ENCODE peak calls at places on chromosomes 13 and 19, in six cellular contexts. One of them, this sample, is unnamed.

GRCh38 chr13:110157718-110158117 is 149.2 kb downstream of the COL4A1 start:
- DNase-seq in NCI-H1417: no peak
- DNase-seq in cardiac muscle cell: no peak
- DNase-seq in glutamatergic neuron: no peak
- DNase-seq in OCI-LY7: no peak
- DNase-seq in AG04450: no peak
- DNase-seq in this sample: no peak

GRCh38 chr19:49403404-49404187 is 15.5 kb downstream of the KASH5 start:
- DNase-seq in NCI-H1417: peak
- DNase-seq in cardiac muscle cell: peak
- DNase-seq in glutamatergic neuron: peak
- DNase-seq in OCI-LY7: peak
- DNase-seq in AG04450: no peak
- DNase-seq in this sample: no peak

GRCh38 chr13:40994581-40995230 is 24.4 kb downstream of the ELF1 start:
- DNase-seq in NCI-H1417: no peak
- DNase-seq in cardiac muscle cell: no peak
- DNase-seq in glutamatergic neuron: no peak
- DNase-seq in OCI-LY7: no peak
- DNase-seq in AG04450: no peak
- DNase-seq in this sample: no peak

GRCh38 chr19:47310323-47310722 is 662 bp downstream of the C5AR1 start:
- DNase-seq in NCI-H1417: no peak
- DNase-seq in cardiac muscle cell: no peak
- DNase-seq in glutamatergic neuron: no peak
- DNase-seq in OCI-LY7: no peak
- DNase-seq in AG04450: no peak
- DNase-seq in this sample: no peak

GRCh38 chr19:17385878-17386611 is 8.0 kb downstream of the CCDC194 start:
- DNase-seq in NCI-H1417: peak
- DNase-seq in cardiac muscle cell: peak
- DNase-seq in glutamatergic neuron: peak
- DNase-seq in OCI-LY7: peak
- DNase-seq in AG04450: no peak
- DNase-seq in this sample: peak

GRCh38 chr19:7004313-7004931 is 16.8 kb downstream of the MBD3L2B start:
- DNase-seq in NCI-H1417: no peak
- DNase-seq in cardiac muscle cell: peak
- DNase-seq in glutamatergic neuron: no peak
- DNase-seq in OCI-LY7: no peak
- DNase-seq in AG04450: no peak
- DNase-seq in this sample: peak

GRCh38 chr13:91112878-91113277 is 234.6 kb upstream of the MIR17HG start:
- DNase-seq in NCI-H1417: no peak
- DNase-seq in cardiac muscle cell: no peak
- DNase-seq in glutamatergic neuron: no peak
- DNase-seq in OCI-LY7: no peak
- DNase-seq in AG04450: no peak
- DNase-seq in this sample: no peak

GRCh38 chr13:98482476-98483444 is 94.1 kb downstream of the STK24 start:
- DNase-seq in NCI-H1417: no peak
- DNase-seq in cardiac muscle cell: peak
- DNase-seq in glutamatergic neuron: no peak
- DNase-seq in OCI-LY7: peak
- DNase-seq in AG04450: no peak
- DNase-seq in this sample: no peak

GRCh38 chr13:52851153-52851962 is 2.9 kb upstream of the PCDH8 start:
- DNase-seq in NCI-H1417: peak
- DNase-seq in cardiac muscle cell: peak
- DNase-seq in glutamatergic neuron: peak
- DNase-seq in OCI-LY7: no peak
- DNase-seq in AG04450: no peak
- DNase-seq in this sample: no peak

GRCh38 chr13:66981912-66982311 is 248.2 kb downstream of the PCDH9 start:
- DNase-seq in NCI-H1417: no peak
- DNase-seq in cardiac muscle cell: no peak
- DNase-seq in glutamatergic neuron: no peak
- DNase-seq in OCI-LY7: no peak
- DNase-seq in AG04450: no peak
- DNase-seq in this sample: no peak

GRCh38 chr13:51643882-51644281 is 59.6 kb downstream of the WDFY2 start:
- DNase-seq in NCI-H1417: no peak
- DNase-seq in cardiac muscle cell: no peak
- DNase-seq in glutamatergic neuron: no peak
- DNase-seq in OCI-LY7: no peak
- DNase-seq in AG04450: peak
- DNase-seq in this sample: peak

GRCh38 chr13:42524487-42525034 is 49.4 kb upstream of the TNFSF11 start:
- DNase-seq in NCI-H1417: no peak
- DNase-seq in cardiac muscle cell: no peak
- DNase-seq in glutamatergic neuron: no peak
- DNase-seq in OCI-LY7: no peak
- DNase-seq in AG04450: no peak
- DNase-seq in this sample: no peak

GRCh38 chr13:99968521-99969367 is 2.8 kb downstream of the ZIC5 start:
- DNase-seq in NCI-H1417: peak
- DNase-seq in cardiac muscle cell: peak
- DNase-seq in glutamatergic neuron: no peak
- DNase-seq in OCI-LY7: no peak
- DNase-seq in AG04450: no peak
- DNase-seq in this sample: no peak

GRCh38 chr13:112892759-112893569 is 76.0 kb upstream of the MCF2L start:
- DNase-seq in NCI-H1417: peak
- DNase-seq in cardiac muscle cell: no peak
- DNase-seq in glutamatergic neuron: peak
- DNase-seq in OCI-LY7: no peak
- DNase-seq in AG04450: no peak
- DNase-seq in this sample: peak

GRCh38 chr13:41428155-41428554 is 29.2 kb upstream of the RGCC start:
- DNase-seq in NCI-H1417: no peak
- DNase-seq in cardiac muscle cell: no peak
- DNase-seq in glutamatergic neuron: no peak
- DNase-seq in OCI-LY7: no peak
- DNase-seq in AG04450: no peak
- DNase-seq in this sample: no peak

GRCh38 chr13:98239156-98240076 is 62.3 kb upstream of the RNF113B start:
- DNase-seq in NCI-H1417: peak
- DNase-seq in cardiac muscle cell: no peak
- DNase-seq in glutamatergic neuron: peak
- DNase-seq in OCI-LY7: no peak
- DNase-seq in AG04450: no peak
- DNase-seq in this sample: no peak

GRCh38 chr13:29369060-29369743 is 226.3 kb downstream of the SLC7A1 start:
- DNase-seq in NCI-H1417: peak
- DNase-seq in cardiac muscle cell: peak
- DNase-seq in glutamatergic neuron: no peak
- DNase-seq in OCI-LY7: peak
- DNase-seq in AG04450: no peak
- DNase-seq in this sample: peak

GRCh38 chr13:74210693-74211393 is 76.6 kb upstream of the KLF12 start:
- DNase-seq in NCI-H1417: peak
- DNase-seq in cardiac muscle cell: peak
- DNase-seq in glutamatergic neuron: peak
- DNase-seq in OCI-LY7: no peak
- DNase-seq in AG04450: peak
- DNase-seq in this sample: no peak

GRCh38 chr13:104057851-104058250 is 991.6 kb upstream of the SLC10A2 start:
- DNase-seq in NCI-H1417: no peak
- DNase-seq in cardiac muscle cell: no peak
- DNase-seq in glutamatergic neuron: no peak
- DNase-seq in OCI-LY7: no peak
- DNase-seq in AG04450: no peak
- DNase-seq in this sample: no peak

GRCh38 chr19:8569066-8569761 is 8.0 kb downstream of the MYO1F start:
- DNase-seq in NCI-H1417: no peak
- DNase-seq in cardiac muscle cell: no peak
- DNase-seq in glutamatergic neuron: no peak
- DNase-seq in OCI-LY7: no peak
- DNase-seq in AG04450: peak
- DNase-seq in this sample: peak

GRCh38 chr13:18944501-18945068 is 237.0 kb downstream of the TUBA3C start:
- DNase-seq in NCI-H1417: no peak
- DNase-seq in cardiac muscle cell: no peak
- DNase-seq in glutamatergic neuron: no peak
- DNase-seq in OCI-LY7: no peak
- DNase-seq in AG04450: no peak
- DNase-seq in this sample: no peak

GRCh38 chr13:98439136-98439828 is 137.6 kb downstream of the STK24 start:
- DNase-seq in NCI-H1417: no peak
- DNase-seq in cardiac muscle cell: no peak
- DNase-seq in glutamatergic neuron: no peak
- DNase-seq in OCI-LY7: no peak
- DNase-seq in AG04450: no peak
- DNase-seq in this sample: no peak

GRCh38 chr13:42405665-42406390 is 133.9 kb downstream of the AKAP11 start:
- DNase-seq in NCI-H1417: no peak
- DNase-seq in cardiac muscle cell: no peak
- DNase-seq in glutamatergic neuron: no peak
- DNase-seq in OCI-LY7: no peak
- DNase-seq in AG04450: no peak
- DNase-seq in this sample: no peak

GRCh38 chr19:44551850-44552249 is 22.4 kb upstream of the CEACAM20 start:
- DNase-seq in NCI-H1417: no peak
- DNase-seq in cardiac muscle cell: no peak
- DNase-seq in glutamatergic neuron: no peak
- DNase-seq in OCI-LY7: no peak
- DNase-seq in AG04450: no peak
- DNase-seq in this sample: no peak

GRCh38 chr19:31140717-31141116 is 208.5 kb downstream of the TSHZ3 start:
- DNase-seq in NCI-H1417: no peak
- DNase-seq in cardiac muscle cell: no peak
- DNase-seq in glutamatergic neuron: no peak
- DNase-seq in OCI-LY7: no peak
- DNase-seq in AG04450: no peak
- DNase-seq in this sample: no peak

GRCh38 chr19:41927810-41928192 is 448 bp downstream of the ERFL start:
- DNase-seq in NCI-H1417: no peak
- DNase-seq in cardiac muscle cell: no peak
- DNase-seq in glutamatergic neuron: no peak
- DNase-seq in OCI-LY7: peak
- DNase-seq in AG04450: no peak
- DNase-seq in this sample: no peak

GRCh38 chr13:79245937-79246574 is 160.0 kb downstream of the RBM26 start:
- DNase-seq in NCI-H1417: no peak
- DNase-seq in cardiac muscle cell: no peak
- DNase-seq in glutamatergic neuron: no peak
- DNase-seq in OCI-LY7: no peak
- DNase-seq in AG04450: no peak
- DNase-seq in this sample: no peak

GRCh38 chr19:18833141-18833476 is 1.4 kb downstream of the UPF1 start:
- DNase-seq in NCI-H1417: no peak
- DNase-seq in cardiac muscle cell: no peak
- DNase-seq in glutamatergic neuron: no peak
- DNase-seq in OCI-LY7: peak
- DNase-seq in AG04450: no peak
- DNase-seq in this sample: no peak

GRCh38 chr13:113139580-113139979 is 17.0 kb downstream of the F10 start:
- DNase-seq in NCI-H1417: no peak
- DNase-seq in cardiac muscle cell: no peak
- DNase-seq in glutamatergic neuron: no peak
- DNase-seq in OCI-LY7: no peak
- DNase-seq in AG04450: no peak
- DNase-seq in this sample: no peak

GRCh38 chr19:50516456-50516855 is 2.7 kb upstream of the ASPDH start:
- DNase-seq in NCI-H1417: no peak
- DNase-seq in cardiac muscle cell: no peak
- DNase-seq in glutamatergic neuron: no peak
- DNase-seq in OCI-LY7: no peak
- DNase-seq in AG04450: no peak
- DNase-seq in this sample: no peak

GRCh38 chr19:57434386-57435061 is 601 bp upstream of the ZNF749 start:
- DNase-seq in NCI-H1417: no peak
- DNase-seq in cardiac muscle cell: no peak
- DNase-seq in glutamatergic neuron: peak
- DNase-seq in OCI-LY7: no peak
- DNase-seq in AG04450: no peak
- DNase-seq in this sample: no peak

GRCh38 chr13:109093988-109094387 is 464.6 kb downstream of the MYO16 start:
- DNase-seq in NCI-H1417: no peak
- DNase-seq in cardiac muscle cell: no peak
- DNase-seq in glutamatergic neuron: no peak
- DNase-seq in OCI-LY7: no peak
- DNase-seq in AG04450: no peak
- DNase-seq in this sample: no peak

GRCh38 chr13:76383671-76384461 is 502.3 kb downstream of the KCTD12 start:
- DNase-seq in NCI-H1417: peak
- DNase-seq in cardiac muscle cell: peak
- DNase-seq in glutamatergic neuron: no peak
- DNase-seq in OCI-LY7: no peak
- DNase-seq in AG04450: peak
- DNase-seq in this sample: no peak

GRCh38 chr13:87810391-87810801 is 139.2 kb downstream of the SLITRK5 start:
- DNase-seq in NCI-H1417: no peak
- DNase-seq in cardiac muscle cell: peak
- DNase-seq in glutamatergic neuron: peak
- DNase-seq in OCI-LY7: peak
- DNase-seq in AG04450: no peak
- DNase-seq in this sample: no peak

This sample was measured in AML-193.